ENCODE peak calls at places on chromosomes 7 and 10, in nine cellular contexts. B is fibroblast of villous mesenchyme, X is neural progenitor cell, G is heart left ventricle, E is heart right ventricle, S is fibroblast of pulmonary artery, U is GM06990, Q is foreskin fibroblast, A is stomach. O is an unnamed sample.

GRCh38 chr7:107029061-107029763 is 15.3 kb upstream of the PRKAR2B start:
- DNase-seq in S (no peak), G (no peak), A (no peak), E (no peak), Q (peak; percentile 46), B (peak; percentile 29), U (no peak), X (no peak), O (no peak)

GRCh38 chr10:103736044-103736443 is 119.3 kb downstream of the SH3PXD2A start:
- DNase-seq in U (no peak), A (no peak), G (no peak), E (no peak), X (no peak), B (no peak), Q (no peak), S (no peak), O (peak; percentile 61)

GRCh38 chr10:126686271-126686670 is 15.8 kb upstream of the C10orf90 start:
- DNase-seq in B (no peak), G (no peak), Q (no peak), S (no peak), A (no peak), X (no peak), E (no peak), U (no peak), O (no peak)

GRCh38 chr10:22573820-22574569 is 140.4 kb downstream of the PIP4K2A start:
- DNase-seq in G (peak; percentile 24), A (no peak), S (peak; percentile 59), E (peak; percentile 20), X (peak; percentile 25), B (peak; percentile 53), U (no peak), Q (peak; percentile 66), O (no peak)

GRCh38 chr10:16953270-16953669 is 136.0 kb upstream of the RSU1 start:
- DNase-seq in E (no peak), G (no peak), A (no peak), U (no peak), X (no peak), S (no peak), B (no peak), Q (peak; percentile 37), O (no peak)

GRCh38 chr7:80705164-80705781 is 66.8 kb downstream of the CD36 start:
- DNase-seq in E (no peak), S (no peak), A (no peak), X (no peak), Q (no peak), G (no peak), U (no peak), B (no peak), O (no peak)

GRCh38 chr7:676246-676971 is 50.1 kb upstream of the DNAAF5 start:
- DNase-seq in X (no peak), A (no peak), U (no peak), S (no peak), G (no peak), B (no peak), Q (no peak), E (no peak), O (peak; percentile 83)

GRCh38 chr7:68724965-68725364 is 873.3 kb upstream of the AUTS2 start:
- DNase-seq in A (no peak), S (no peak), G (no peak), X (no peak), U (no peak), B (no peak), E (no peak), Q (no peak), O (no peak)

GRCh38 chr7:137151056-137151731 is 192.3 kb downstream of the PTN start:
- DNase-seq in A (no peak), S (peak; percentile 55), Q (peak; percentile 41), E (no peak), B (peak; percentile 85), X (no peak), G (no peak), U (no peak), O (no peak)

GRCh38 chr10:97426776-97427570 is 982 bp downstream of the PGAM1 start:
- DNase-seq in G (no peak), U (no peak), Q (peak; percentile 50), X (peak; percentile 45), S (no peak), B (no peak), A (no peak), E (no peak), O (no peak)

GRCh38 chr10:97422921-97423420 is 3.0 kb upstream of the PGAM1 start:
- DNase-seq in X (no peak), Q (peak; percentile 91), A (no peak), B (peak; percentile 38), E (no peak), U (no peak), S (peak; percentile 63), G (no peak), O (no peak)

GRCh38 chr10:97428572-97428981 is 2.6 kb downstream of the PGAM1 start:
- DNase-seq in U (no peak), G (no peak), A (no peak), S (no peak), E (no peak), B (peak; percentile 26), X (peak; percentile 48), Q (peak; percentile 52), O (no peak)

GRCh38 chr10:97427571-97428179 is 1.7 kb downstream of the PGAM1 start:
- DNase-seq in U (no peak), A (peak; percentile 67), S (no peak), G (no peak), Q (peak; percentile 51), E (no peak), X (peak; percentile 82), B (peak; percentile 53), O (no peak)

DNA sequence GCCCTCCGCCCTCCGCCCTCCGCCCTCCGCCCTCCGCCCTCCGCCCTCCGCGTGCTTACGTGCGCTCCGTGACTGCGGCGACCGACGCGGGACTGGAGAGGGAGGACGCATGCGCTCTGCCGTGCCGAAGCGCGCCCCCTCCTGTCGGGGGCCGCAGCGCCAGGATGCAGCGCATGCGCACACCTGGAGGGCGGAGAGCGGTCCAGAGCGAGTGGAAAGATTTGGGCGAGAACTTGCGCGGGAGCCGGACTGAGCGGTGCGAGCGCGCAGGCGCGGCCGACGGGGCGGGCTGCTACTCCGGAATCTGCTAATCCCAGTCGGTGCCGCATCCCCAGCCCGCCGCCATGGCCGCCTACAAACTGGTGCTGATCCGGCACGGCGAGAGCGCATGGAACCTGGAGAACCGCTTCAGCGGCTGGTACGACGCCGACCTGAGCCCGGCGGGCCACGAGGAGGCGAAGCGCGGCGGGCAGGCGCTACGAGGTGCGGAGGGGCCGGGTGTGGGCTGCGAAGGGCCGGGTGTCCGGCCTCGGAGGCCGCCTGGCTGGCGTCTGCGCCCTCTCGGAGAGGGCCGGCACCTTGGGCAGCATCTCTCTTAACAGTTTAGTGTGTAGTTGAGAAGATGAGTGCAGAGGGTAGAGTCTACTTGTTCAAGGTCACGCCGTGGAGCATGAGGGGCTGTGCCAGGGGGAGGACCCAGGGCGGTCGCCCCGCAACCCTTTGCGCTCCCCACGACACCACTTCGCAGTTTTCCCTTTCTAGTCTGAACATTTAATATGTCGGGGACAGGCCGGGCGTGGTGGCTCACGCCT is at the start of gene PGAM1:
- DNase-seq in G (peak; percentile 96), Q (peak; percentile 99), S (peak; percentile 98), A (peak; percentile 95), E (peak; percentile 96), U (peak; percentile 100), X (peak; percentile 97), B (peak; percentile 96), O (peak; percentile 96)
- TF ChIP-seq CTCF in G (peak; percentile 58), Q (peak; percentile 44), S (peak; percentile 53), A (peak; percentile 68), E (peak; percentile 81), U (peak; percentile 89), X (peak; percentile 66), B (peak; percentile 47), O (peak; percentile 81)

DNA sequence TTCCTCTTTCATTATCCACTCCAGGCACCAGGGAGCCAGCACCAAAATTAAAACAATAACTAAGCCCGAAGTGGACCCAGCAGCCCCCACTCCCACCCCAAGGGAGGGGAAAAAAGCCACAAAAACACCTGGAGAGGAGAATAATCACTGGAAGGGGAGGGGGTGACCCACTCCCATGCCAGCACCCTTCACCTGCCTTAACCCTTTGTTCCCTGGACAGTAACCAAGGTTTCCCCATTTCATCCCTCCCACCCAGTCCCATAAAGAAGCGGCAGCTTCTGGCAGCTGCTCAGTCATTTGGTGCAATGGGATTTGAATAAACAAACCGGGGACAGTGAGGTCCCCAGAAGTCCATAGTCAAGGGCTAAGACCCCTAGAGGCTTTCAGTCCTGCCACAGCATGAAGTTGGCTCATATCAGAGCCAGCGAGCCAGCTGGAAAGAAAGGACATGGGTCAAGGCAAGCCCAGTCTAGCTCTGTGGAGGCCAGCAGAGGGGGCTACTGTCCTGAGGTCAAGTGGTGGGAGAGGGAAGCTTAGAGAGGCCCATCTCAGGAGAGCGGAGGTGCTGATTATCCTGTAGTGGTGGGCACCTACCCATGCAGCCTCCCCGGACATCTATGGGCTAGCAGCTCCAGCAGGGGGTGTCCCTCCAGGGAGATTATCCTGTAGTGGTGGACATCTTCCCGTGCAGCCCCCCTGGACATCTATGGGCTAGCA is 58.8 kb upstream of the LBX1 start:
- DNase-seq in A (no peak), Q (peak; percentile 45), S (peak; percentile 49), G (no peak), E (no peak), U (no peak), B (peak; percentile 34), X (peak; percentile 80), O (no peak)
- TF ChIP-seq CTCF in A (no peak), Q (peak; percentile 26), S (peak; percentile 50), G (no peak), E (peak; percentile 32), U (peak; percentile 31), B (peak; percentile 47), X (peak; percentile 57), O (peak; percentile 59)

GRCh38 chr7:130896051-130896881 is 162.3 kb upstream of the KLF14 start:
- DNase-seq in X (no peak), Q (peak; percentile 65), E (no peak), G (no peak), B (peak; percentile 74), S (peak; percentile 61), A (no peak), U (no peak), O (no peak)
- TF ChIP-seq CTCF in X (no peak), Q (peak; percentile 56), E (no peak), G (no peak), B (peak; percentile 70), S (peak; percentile 68), A (no peak), U (peak; percentile 53), O (no peak)

GRCh38 chr7:128168667-128169210 is 72.3 kb upstream of the LEP start:
- DNase-seq in X (peak; percentile 92), A (no peak), U (no peak), G (no peak), Q (peak; percentile 32), E (peak; percentile 33), B (peak; percentile 17), S (peak; percentile 15), O (no peak)

GRCh38 chr7:128172151-128172550 is 68.9 kb upstream of the LEP start:
- DNase-seq in X (no peak), S (no peak), A (no peak), U (no peak), Q (no peak), E (no peak), G (no peak), B (no peak), O (no peak)

GRCh38 chr7:128171342-128171918 is 69.6 kb upstream of the LEP start:
- DNase-seq in G (no peak), S (no peak), U (no peak), A (no peak), Q (no peak), B (no peak), E (no peak), X (no peak), O (no peak)

GRCh38 chr7:128167791-128168666 is 73.0 kb upstream of the LEP start:
- DNase-seq in S (no peak), Q (no peak), X (peak; percentile 40), B (no peak), U (no peak), E (no peak), G (no peak), A (no peak), O (no peak)

GRCh38 chr7:128170461-128170860 is 70.6 kb upstream of the LEP start:
- DNase-seq in X (no peak), Q (no peak), U (no peak), A (no peak), B (no peak), E (no peak), G (no peak), S (no peak), O (no peak)
- TF ChIP-seq CTCF in X (no peak), Q (no peak), U (no peak), A (no peak), B (no peak), E (no peak), G (no peak), S (no peak), O (no peak)

O was measured in chondrocyte.